ENCODE peak calls at places on chromosomes 1 and 21, in four cellular contexts. D is HCT116, I is mesenchymal stem cell, H is endodermal cell. B is an unnamed sample. For H3K4me1 and H3K9me3, the result is how much of the 10 kb centered on the place peaks cover.

GRCh38 chr1:151976868-151977267 is 16.8 kb downstream of the S100A10 start:
- DNase-seq in D (no peak), I (peak), H (no peak), B (peak)

GRCh38 chr21:42193131-42193671 is 25.7 kb upstream of the ABCG1 start:
- DNase-seq in D (no peak), I (no peak), H (no peak), B (peak)

GRCh38 chr21:46325073-46325912 is 1.3 kb downstream of the PCNT start:
- DNase-seq in D (peak), I (peak), H (peak), B (peak)

GRCh38 chr1:1254667-1254998 is 8.1 kb upstream of the C1QTNF12 start:
- DNase-seq in D (no peak), I (no peak), H (no peak), B (no peak)

GRCh38 chr1:14767075-14767474 is 168.6 kb downstream of the KAZN start:
- DNase-seq in D (no peak), I (no peak), H (peak), B (no peak)

GRCh38 chr1:8314346-8315280 is 3.3 kb upstream of the SLC45A1 start:
- DNase-seq in D (peak), I (peak), H (peak), B (peak)

GRCh38 chr1:8706995-8707396 is 110.4 kb downstream of the RERE start:
- DNase-seq in D (no peak), I (peak), H (no peak), B (no peak)

GRCh38 chr1:1788646-1789431 is 10.6 kb upstream of the NADK start:
- DNase-seq in D (no peak), I (peak), H (peak), B (peak)

GRCh38 chr1:226994357-226995063 is 54.4 kb downstream of the COQ8A start:
- DNase-seq in D (no peak), I (no peak), H (no peak), B (no peak)

GRCh38 chr1:221431068-221431651 is 310.7 kb downstream of the DUSP10 start:
- DNase-seq in D (no peak), I (peak), H (no peak), B (no peak)

DNA sequence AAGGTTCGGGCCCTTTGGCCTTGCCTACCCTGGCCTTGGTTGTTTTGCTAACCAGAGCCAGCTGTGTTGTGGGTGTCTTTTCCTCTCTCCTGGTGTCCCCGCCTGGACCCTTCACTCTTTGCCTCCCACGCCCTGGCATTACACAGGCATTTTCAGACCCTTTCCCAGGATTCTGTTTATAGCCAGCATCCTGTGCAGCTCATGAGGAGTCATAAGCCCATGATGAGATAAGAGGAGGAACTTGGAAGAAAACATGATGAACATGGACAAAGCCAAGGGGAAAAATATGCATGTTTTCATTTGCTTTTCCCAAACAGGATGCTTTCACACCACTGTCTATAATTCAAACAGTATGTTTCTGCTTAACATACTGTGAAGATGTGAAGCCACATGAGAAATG is 18.6 kb upstream of the WARS2 start:
- DNase-seq in D (no peak), I (peak), H (no peak), B (no peak)
- H3K9ac ChIP-seq in D (no peak), I (peak), H (no peak), B (no peak)

GRCh38 chr1:197911857-197912696 is 5.1 kb upstream of the LHX9 start:
- DNase-seq in D (no peak), I (no peak), H (peak), B (no peak)
- H3K4me1 ChIP-seq in D (under half), I (under half), H (under half), B (under half)

GRCh38 chr21:28601708-28602107 is 391.0 kb downstream of the LTN1 start:
- DNase-seq in D (no peak), I (no peak), H (no peak), B (no peak)
- H3K9me3 ChIP-seq in D (under half), I (under half), H (under half), B (under half)

DNA sequence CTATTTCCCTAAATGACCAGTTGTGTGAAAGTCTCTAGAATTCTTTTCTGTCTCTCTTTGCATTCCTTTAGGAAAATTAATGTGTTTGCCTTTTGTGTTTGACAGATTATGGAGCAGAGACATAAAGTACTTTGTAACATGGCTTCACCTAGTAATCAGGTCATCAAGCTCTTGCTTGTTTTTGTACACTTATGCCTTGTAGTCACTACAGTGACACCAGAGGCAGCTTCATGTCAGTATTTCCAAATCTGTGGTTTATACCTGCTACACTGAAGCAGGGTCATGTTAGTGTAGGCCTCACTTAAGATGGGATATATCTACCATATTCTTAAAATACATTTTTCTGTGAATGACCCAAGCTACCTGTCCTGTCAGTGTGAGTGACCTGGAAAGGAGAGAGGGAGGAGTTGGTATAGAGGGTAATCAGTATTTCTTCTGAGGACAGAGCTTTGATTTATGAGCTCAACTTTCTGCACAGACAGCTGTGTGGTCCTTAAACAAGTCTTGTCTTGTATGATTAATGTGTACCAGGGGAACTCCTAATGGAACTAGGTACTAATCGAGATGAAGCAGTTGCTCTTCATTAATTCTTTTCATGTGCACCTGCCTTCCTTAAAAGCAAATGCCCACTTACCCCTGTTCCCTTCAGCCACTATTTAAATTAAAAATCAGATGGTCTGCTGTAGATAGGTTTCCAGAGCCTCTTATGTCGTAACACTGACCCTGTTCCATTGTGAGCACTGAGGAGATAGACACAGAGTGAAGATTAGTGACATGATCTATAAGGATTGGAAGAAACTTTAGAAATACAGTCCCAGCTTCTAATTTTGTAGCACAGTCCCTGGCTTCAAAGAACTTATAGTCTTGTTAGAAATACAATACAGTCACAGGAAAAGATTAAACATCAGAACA is 45.7 kb downstream of the MACO1 start:
- DNase-seq in D (no peak), I (no peak), H (no peak), B (no peak)
- H3K9ac ChIP-seq in D (no peak), I (no peak), H (no peak), B (no peak)

GRCh38 chr1:229557214-229557850 is 1.2 kb downstream of the ABCB10 start:
- DNase-seq in D (no peak), I (peak), H (no peak), B (no peak)

GRCh38 chr1:229552732-229553131 is 5.8 kb downstream of the ABCB10 start:
- DNase-seq in D (no peak), I (no peak), H (no peak), B (no peak)

GRCh38 chr1:229553621-229554120 is 4.8 kb downstream of the ABCB10 start:
- DNase-seq in D (no peak), I (no peak), H (no peak), B (no peak)

GRCh38 chr1:229556551-229556950 is 2.0 kb downstream of the ABCB10 start:
- DNase-seq in D (no peak), I (peak), H (no peak), B (no peak)

DNA sequence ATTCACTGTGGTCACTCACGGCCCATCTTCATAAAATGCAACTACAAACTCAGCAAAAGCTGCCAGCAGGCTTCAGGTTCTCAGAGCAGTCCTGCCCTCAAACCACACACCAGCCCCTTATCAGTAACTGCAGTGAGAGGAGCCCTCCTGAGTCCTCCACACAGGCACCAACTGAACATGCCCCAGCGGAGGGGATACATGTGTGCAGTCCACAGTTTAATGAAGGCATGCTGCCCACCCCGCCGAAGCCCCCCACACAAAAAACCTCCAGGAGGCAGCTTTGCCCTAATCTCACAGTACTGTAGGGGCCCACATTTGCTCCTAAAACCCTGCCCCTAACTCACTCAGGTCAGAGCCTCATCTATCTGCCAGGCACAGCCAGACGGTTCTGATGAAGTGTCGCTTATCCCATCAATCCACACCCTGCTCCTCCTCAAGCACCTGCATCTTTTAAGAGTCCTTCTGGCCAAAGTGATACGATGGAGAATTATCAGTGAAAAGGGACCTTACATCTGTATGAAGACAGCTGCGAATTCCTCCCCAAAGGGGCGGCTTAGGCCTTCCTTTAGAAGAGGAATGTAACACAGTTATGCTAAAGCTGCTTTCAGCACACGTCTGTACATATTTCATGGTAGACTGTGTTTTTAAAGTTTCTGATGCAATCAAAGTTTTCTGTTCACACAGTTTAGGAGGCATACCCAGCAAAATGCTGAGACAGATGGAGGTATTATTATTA is 3.5 kb downstream of the ABCB10 start:
- DNase-seq in D (no peak), I (no peak), H (no peak), B (no peak)
- H3K4me1 ChIP-seq in D (under half), I (under half), H (under half), B (under half)

DNA sequence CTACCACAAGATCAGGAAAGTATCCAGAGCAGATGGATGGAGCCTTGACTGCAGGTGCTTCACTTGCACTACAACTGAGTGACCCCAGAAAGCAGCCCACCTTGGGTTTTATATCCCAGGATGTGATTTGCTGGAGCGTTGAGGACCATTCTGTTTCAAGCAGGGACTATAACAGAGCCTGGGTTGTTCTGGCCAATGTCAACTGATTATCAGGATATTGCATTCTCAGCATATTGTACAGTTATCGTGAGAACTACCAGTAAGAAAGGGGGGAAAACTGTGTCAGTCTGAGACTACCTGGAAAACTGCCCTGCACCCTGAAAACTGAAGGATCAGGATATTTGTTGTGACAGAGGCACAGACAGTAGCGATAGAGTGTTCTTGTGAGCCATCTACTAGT is 8.0 kb downstream of the ZNF669 start:
- DNase-seq in D (no peak), I (no peak), H (no peak), B (no peak)
- H3K9me3 ChIP-seq in D (under half), I (half or more), H (under half), B (under half)

B was measured in colonic mucosa.